ENCODE peak calls at places on chromosome 21, in four cellular contexts. One of them, this sample, is unnamed.

GRCh38 chr21:34589511-34590282 is 25.2 kb downstream of the RCAN1 start:
- DNase-seq in activated T-cell treated with anti-CD3 and anti-CD28 coated beads, Interleukin-2, amount 50 U/mL, for 24 hours: no peak
- DNase-seq in stimulated activated CD4-positive, alpha-beta T cell treated with anti-CD3 and anti-CD28 coated beads, Interleukin-2, amount 100 ng/mL, for 48 hours: no peak
- DNase-seq in T-helper 9 cell: no peak
- DNase-seq in this sample: no peak

GRCh38 chr21:26614251-26614650 is 41.2 kb upstream of the CYYR1 start:
- DNase-seq in T-helper 9 cell: no peak
- DNase-seq in stimulated activated CD4-positive, alpha-beta T cell treated with anti-CD3 and anti-CD28 coated beads, Interleukin-2, amount 100 ng/mL, for 48 hours: no peak
- DNase-seq in activated T-cell treated with anti-CD3 and anti-CD28 coated beads, Interleukin-2, amount 50 U/mL, for 24 hours: no peak
- DNase-seq in this sample: no peak

GRCh38 chr21:44850208-44850800 is 23.2 kb downstream of the PTTG1IP start:
- DNase-seq in T-helper 9 cell: no peak
- DNase-seq in stimulated activated CD4-positive, alpha-beta T cell treated with anti-CD3 and anti-CD28 coated beads, Interleukin-2, amount 100 ng/mL, for 48 hours: no peak
- DNase-seq in activated T-cell treated with anti-CD3 and anti-CD28 coated beads, Interleukin-2, amount 50 U/mL, for 24 hours: no peak
- DNase-seq in this sample: no peak

GRCh38 chr21:46471514-46471913 is 12.8 kb downstream of the DIP2A start:
- DNase-seq in T-helper 9 cell: no peak
- DNase-seq in stimulated activated CD4-positive, alpha-beta T cell treated with anti-CD3 and anti-CD28 coated beads, Interleukin-2, amount 100 ng/mL, for 48 hours: no peak
- DNase-seq in activated T-cell treated with anti-CD3 and anti-CD28 coated beads, Interleukin-2, amount 50 U/mL, for 24 hours: no peak
- DNase-seq in this sample: no peak

GRCh38 chr21:21851657-21852056 is 853.4 kb downstream of the NCAM2 start:
- DNase-seq in activated T-cell treated with anti-CD3 and anti-CD28 coated beads, Interleukin-2, amount 50 U/mL, for 24 hours: no peak
- DNase-seq in stimulated activated CD4-positive, alpha-beta T cell treated with anti-CD3 and anti-CD28 coated beads, Interleukin-2, amount 100 ng/mL, for 48 hours: no peak
- DNase-seq in T-helper 9 cell: no peak
- DNase-seq in this sample: no peak

GRCh38 chr21:46424062-46424591 is 34.6 kb upstream of the DIP2A start:
- DNase-seq in T-helper 9 cell: no peak
- DNase-seq in activated T-cell treated with anti-CD3 and anti-CD28 coated beads, Interleukin-2, amount 50 U/mL, for 24 hours: peak
- DNase-seq in stimulated activated CD4-positive, alpha-beta T cell treated with anti-CD3 and anti-CD28 coated beads, Interleukin-2, amount 100 ng/mL, for 48 hours: no peak
- DNase-seq in this sample: no peak

GRCh38 chr21:45385549-45386050 is 19.4 kb upstream of the COL18A1 start:
- DNase-seq in stimulated activated CD4-positive, alpha-beta T cell treated with anti-CD3 and anti-CD28 coated beads, Interleukin-2, amount 100 ng/mL, for 48 hours: no peak
- DNase-seq in activated T-cell treated with anti-CD3 and anti-CD28 coated beads, Interleukin-2, amount 50 U/mL, for 24 hours: no peak
- DNase-seq in T-helper 9 cell: no peak
- DNase-seq in this sample: no peak

GRCh38 chr21:15823486-15824150 is 93.8 kb downstream of the USP25 start:
- DNase-seq in activated T-cell treated with anti-CD3 and anti-CD28 coated beads, Interleukin-2, amount 50 U/mL, for 24 hours: no peak
- DNase-seq in T-helper 9 cell: no peak
- DNase-seq in stimulated activated CD4-positive, alpha-beta T cell treated with anti-CD3 and anti-CD28 coated beads, Interleukin-2, amount 100 ng/mL, for 48 hours: no peak
- DNase-seq in this sample: no peak

GRCh38 chr21:15098908-15099307 is 34.1 kb upstream of the NRIP1 start:
- DNase-seq in stimulated activated CD4-positive, alpha-beta T cell treated with anti-CD3 and anti-CD28 coated beads, Interleukin-2, amount 100 ng/mL, for 48 hours: no peak
- DNase-seq in activated T-cell treated with anti-CD3 and anti-CD28 coated beads, Interleukin-2, amount 50 U/mL, for 24 hours: no peak
- DNase-seq in T-helper 9 cell: no peak
- DNase-seq in this sample: no peak